ENCODE peak calls at places on chromosomes 2 and 18, in nine cellular contexts. One of them, this sample, is unnamed.

GRCh38 chr18:11925800-11926481 is 17.8 kb upstream of the MPPE1 start:
- DNase-seq in uterus: no peak
- DNase-seq in COLO829: no peak
- DNase-seq in activated T-cell treated with anti-CD3 and anti-CD28 coated beads, Interleukin-2, amount 50 U/mL, for 24 hours: no peak
- DNase-seq in stomach: no peak
- DNase-seq in HCEC 1CT: no peak
- DNase-seq in activated CD4-positive, alpha-beta T cell treated with anti-CD3 and anti-CD28 coated beads for 48 hours: no peak
- DNase-seq in DMS153: no peak
- DNase-seq in hypothalamus: no peak
- DNase-seq in this sample: no peak

GRCh38 chr18:35076126-35076525 is 34.9 kb downstream of the MAPRE2 start:
- DNase-seq in activated CD4-positive, alpha-beta T cell treated with anti-CD3 and anti-CD28 coated beads for 48 hours: no peak
- DNase-seq in DMS153: no peak
- DNase-seq in uterus: no peak
- DNase-seq in hypothalamus: no peak
- DNase-seq in activated T-cell treated with anti-CD3 and anti-CD28 coated beads, Interleukin-2, amount 50 U/mL, for 24 hours: no peak
- DNase-seq in COLO829: no peak
- DNase-seq in stomach: no peak
- DNase-seq in HCEC 1CT: no peak
- DNase-seq in this sample: no peak

GRCh38 chr2:9474361-9475117 is at the start of gene IAH1:
- DNase-seq in HCEC 1CT: peak; percentile 40
- DNase-seq in DMS153: peak; percentile 17
- DNase-seq in activated CD4-positive, alpha-beta T cell treated with anti-CD3 and anti-CD28 coated beads for 48 hours: peak; percentile 71
- DNase-seq in hypothalamus: peak; percentile 25
- DNase-seq in activated T-cell treated with anti-CD3 and anti-CD28 coated beads, Interleukin-2, amount 50 U/mL, for 24 hours: peak; percentile 86
- DNase-seq in stomach: peak; percentile 63
- DNase-seq in uterus: peak; percentile 48
- DNase-seq in COLO829: peak; percentile 40
- DNase-seq in this sample: peak; percentile 67

GRCh38 chr2:143878131-143878530 is 641.8 kb downstream of the ZEB2 start:
- DNase-seq in activated T-cell treated with anti-CD3 and anti-CD28 coated beads, Interleukin-2, amount 50 U/mL, for 24 hours: no peak
- DNase-seq in DMS153: peak; percentile 75
- DNase-seq in COLO829: no peak
- DNase-seq in activated CD4-positive, alpha-beta T cell treated with anti-CD3 and anti-CD28 coated beads for 48 hours: no peak
- DNase-seq in uterus: no peak
- DNase-seq in stomach: no peak
- DNase-seq in hypothalamus: no peak
- DNase-seq in HCEC 1CT: no peak
- DNase-seq in this sample: no peak

GRCh38 chr18:58674863-58675472 is 3.7 kb downstream of the MALT1 start:
- DNase-seq in HCEC 1CT: peak; percentile 44
- DNase-seq in activated CD4-positive, alpha-beta T cell treated with anti-CD3 and anti-CD28 coated beads for 48 hours: no peak
- DNase-seq in DMS153: no peak
- DNase-seq in activated T-cell treated with anti-CD3 and anti-CD28 coated beads, Interleukin-2, amount 50 U/mL, for 24 hours: no peak
- DNase-seq in hypothalamus: no peak
- DNase-seq in uterus: no peak
- DNase-seq in COLO829: no peak
- DNase-seq in stomach: no peak
- DNase-seq in this sample: no peak

GRCh38 chr2:240896871-240897692 is 1.1 kb upstream of the MAB21L4 start:
- DNase-seq in activated T-cell treated with anti-CD3 and anti-CD28 coated beads, Interleukin-2, amount 50 U/mL, for 24 hours: no peak
- DNase-seq in activated CD4-positive, alpha-beta T cell treated with anti-CD3 and anti-CD28 coated beads for 48 hours: no peak
- DNase-seq in COLO829: no peak
- DNase-seq in hypothalamus: no peak
- DNase-seq in DMS153: peak; percentile 21
- DNase-seq in uterus: no peak
- DNase-seq in stomach: peak; percentile 78
- DNase-seq in HCEC 1CT: no peak
- DNase-seq in this sample: no peak

GRCh38 chr2:196268022-196268421 is 96.6 kb upstream of the STK17B start:
- DNase-seq in COLO829: no peak
- DNase-seq in DMS153: no peak
- DNase-seq in activated T-cell treated with anti-CD3 and anti-CD28 coated beads, Interleukin-2, amount 50 U/mL, for 24 hours: no peak
- DNase-seq in hypothalamus: no peak
- DNase-seq in uterus: no peak
- DNase-seq in HCEC 1CT: no peak
- DNase-seq in activated CD4-positive, alpha-beta T cell treated with anti-CD3 and anti-CD28 coated beads for 48 hours: no peak
- DNase-seq in stomach: no peak
- DNase-seq in this sample: no peak

GRCh38 chr18:6934859-6935258 is 182.7 kb downstream of the LAMA1 start:
- DNase-seq in uterus: no peak
- DNase-seq in DMS153: no peak
- DNase-seq in activated T-cell treated with anti-CD3 and anti-CD28 coated beads, Interleukin-2, amount 50 U/mL, for 24 hours: no peak
- DNase-seq in COLO829: no peak
- DNase-seq in stomach: no peak
- DNase-seq in hypothalamus: no peak
- DNase-seq in activated CD4-positive, alpha-beta T cell treated with anti-CD3 and anti-CD28 coated beads for 48 hours: no peak
- DNase-seq in HCEC 1CT: no peak
- DNase-seq in this sample: no peak

GRCh38 chr2:20065885-20066602 is 14.6 kb upstream of the LAPTM4A start:
- DNase-seq in activated T-cell treated with anti-CD3 and anti-CD28 coated beads, Interleukin-2, amount 50 U/mL, for 24 hours: no peak
- DNase-seq in DMS153: peak; percentile 80
- DNase-seq in hypothalamus: peak; percentile 15
- DNase-seq in activated CD4-positive, alpha-beta T cell treated with anti-CD3 and anti-CD28 coated beads for 48 hours: peak; percentile 39
- DNase-seq in HCEC 1CT: peak; percentile 58
- DNase-seq in uterus: peak; percentile 50
- DNase-seq in stomach: peak; percentile 50
- DNase-seq in COLO829: peak; percentile 78
- DNase-seq in this sample: no peak

GRCh38 chr18:74013955-74014354 is 133.7 kb downstream of the FBXO15 start:
- DNase-seq in HCEC 1CT: peak; percentile 57
- DNase-seq in hypothalamus: no peak
- DNase-seq in activated CD4-positive, alpha-beta T cell treated with anti-CD3 and anti-CD28 coated beads for 48 hours: no peak
- DNase-seq in activated T-cell treated with anti-CD3 and anti-CD28 coated beads, Interleukin-2, amount 50 U/mL, for 24 hours: no peak
- DNase-seq in DMS153: no peak
- DNase-seq in COLO829: peak; percentile 42
- DNase-seq in uterus: no peak
- DNase-seq in stomach: no peak
- DNase-seq in this sample: no peak

GRCh38 chr18:79248495-79249078 is 147.1 kb upstream of the NFATC1 start:
- DNase-seq in uterus: no peak
- DNase-seq in HCEC 1CT: no peak
- DNase-seq in activated T-cell treated with anti-CD3 and anti-CD28 coated beads, Interleukin-2, amount 50 U/mL, for 24 hours: no peak
- DNase-seq in stomach: no peak
- DNase-seq in hypothalamus: no peak
- DNase-seq in DMS153: no peak
- DNase-seq in COLO829: no peak
- DNase-seq in activated CD4-positive, alpha-beta T cell treated with anti-CD3 and anti-CD28 coated beads for 48 hours: no peak
- DNase-seq in this sample: no peak

GRCh38 chr2:106288873-106289272 is 94.8 kb upstream of the UXS1 start:
- DNase-seq in activated T-cell treated with anti-CD3 and anti-CD28 coated beads, Interleukin-2, amount 50 U/mL, for 24 hours: no peak
- DNase-seq in uterus: no peak
- DNase-seq in COLO829: no peak
- DNase-seq in stomach: no peak
- DNase-seq in DMS153: no peak
- DNase-seq in HCEC 1CT: no peak
- DNase-seq in hypothalamus: no peak
- DNase-seq in activated CD4-positive, alpha-beta T cell treated with anti-CD3 and anti-CD28 coated beads for 48 hours: no peak
- DNase-seq in this sample: no peak

This sample was measured in activated T-helper 1 cell treated with Interleukin-2 at 50 U/mL for 16 hours.